ENCODE peak calls at places on chromosome 13, in ten cellular contexts. O is cardiac fibroblast, J is small intestine, Z is endothelial cell, P is NCI-H1694, C is EL, Q is hepatic stellate cell, L is occipital lobe, W is GM12892, N is cardiac septum. I is an unnamed sample.

GRCh38 chr13:39452412-39452811 is 150.6 kb downstream of the LHFPL6 start:
- DNase-seq in O (peak; percentile 27), J (no peak), Z (no peak), P (no peak), C (peak; percentile 5), Q (no peak), L (no peak), W (no peak), N (no peak), I (no peak)

GRCh38 chr13:40762849-40763248 is 8.1 kb downstream of the MRPS31 start:
- DNase-seq in O (no peak), J (no peak), Z (no peak), P (no peak), C (peak; percentile 20), Q (no peak), L (no peak), W (no peak), N (no peak), I (no peak)

GRCh38 chr13:20713751-20714150 is 10.3 kb downstream of the IL17D start:
- DNase-seq in O (peak; percentile 52), J (no peak), Z (no peak), P (no peak), C (peak; percentile 81), Q (peak; percentile 48), L (peak; percentile 13), W (no peak), N (no peak), I (no peak)

GRCh38 chr13:20006206-20006605 is 47.7 kb downstream of the ZMYM2 start:
- DNase-seq in O (no peak), J (no peak), Z (no peak), P (no peak), C (peak; percentile 60), Q (peak; percentile 34), L (no peak), W (no peak), N (no peak), I (no peak)

GRCh38 chr13:26867451-26868067 is 107.0 kb upstream of the GPR12 start:
- DNase-seq in O (peak; percentile 43), J (peak; percentile 4), Z (peak; percentile 48), P (peak; percentile 33), C (peak; percentile 8), Q (peak; percentile 24), L (no peak), W (no peak), N (no peak), I (no peak)

GRCh38 chr13:114145256-114145655 is 12.8 kb upstream of the RASA3 start:
- DNase-seq in O (no peak), J (no peak), Z (no peak), P (no peak), C (no peak), Q (no peak), L (no peak), W (no peak), N (peak; percentile 50), I (peak; percentile 15)

GRCh38 chr13:37403776-37404497 is 194.6 kb downstream of the POSTN start:
- DNase-seq in O (peak; percentile 80), J (no peak), Z (no peak), P (no peak), C (peak; percentile 79), Q (peak; percentile 17), L (no peak), W (no peak), N (no peak), I (no peak)

GRCh38 chr13:51959773-51960172 is 51.5 kb downstream of the ATP7B start:
- DNase-seq in O (no peak), J (peak; percentile 81), Z (no peak), P (no peak), C (no peak), Q (no peak), L (no peak), W (peak; percentile 33), N (no peak), I (no peak)

GRCh38 chr13:33053397-33054066 is 37.3 kb downstream of the KL start:
- DNase-seq in O (no peak), J (no peak), Z (no peak), P (no peak), C (peak; percentile 43), Q (no peak), L (no peak), W (no peak), N (no peak), I (no peak)

GRCh38 chr13:85170372-85170771 is 628.8 kb downstream of the SLITRK6 start:
- DNase-seq in O (no peak), J (no peak), Z (no peak), P (no peak), C (no peak), Q (no peak), L (no peak), W (no peak), N (no peak), I (no peak)

GRCh38 chr13:110358381-110358780 is 51.3 kb downstream of the COL4A2 start:
- DNase-seq in O (no peak), J (no peak), Z (no peak), P (no peak), C (no peak), Q (no peak), L (no peak), W (no peak), N (no peak), I (no peak)

GRCh38 chr13:68185767-68186166 is 955.6 kb upstream of the PCDH9 start:
- DNase-seq in O (peak; percentile 0), J (no peak), Z (no peak), P (no peak), C (no peak), Q (no peak), L (no peak), W (no peak), N (no peak), I (no peak)

GRCh38 chr13:34749046-34749445 is 193.0 kb upstream of the NBEA start:
- DNase-seq in O (no peak), J (no peak), Z (no peak), P (no peak), C (no peak), Q (no peak), L (no peak), W (no peak), N (no peak), I (no peak)

GRCh38 chr13:76380436-76381065 is 505.7 kb downstream of the KCTD12 start:
- DNase-seq in O (peak; percentile 68), J (no peak), Z (no peak), P (no peak), C (no peak), Q (no peak), L (peak; percentile 19), W (no peak), N (no peak), I (no peak)

GRCh38 chr13:88031980-88032562 is 360.9 kb downstream of the SLITRK5 start:
- DNase-seq in O (no peak), J (no peak), Z (no peak), P (no peak), C (peak; percentile 5), Q (no peak), L (no peak), W (no peak), N (no peak), I (no peak)

GRCh38 chr13:106078191-106078590 is 457.3 kb downstream of the EFNB2 start:
- DNase-seq in O (peak; percentile 9), J (no peak), Z (no peak), P (no peak), C (peak; percentile 8), Q (no peak), L (no peak), W (no peak), N (no peak), I (no peak)

GRCh38 chr13:33369073-33369472 is 83.5 kb upstream of the STARD13 start:
- DNase-seq in O (no peak), J (no peak), Z (no peak), P (no peak), C (no peak), Q (no peak), L (no peak), W (no peak), N (no peak), I (no peak)

GRCh38 chr13:113623491-113624234 is 34.3 kb downstream of the ATP4B start:
- DNase-seq in O (no peak), J (no peak), Z (no peak), P (no peak), C (peak; percentile 49), Q (peak; percentile 79), L (no peak), W (no peak), N (peak; percentile 64), I (no peak)

GRCh38 chr13:33388254-33388998 is 102.9 kb upstream of the STARD13 start:
- DNase-seq in O (no peak), J (peak; percentile 46), Z (no peak), P (no peak), C (no peak), Q (no peak), L (no peak), W (no peak), N (no peak), I (no peak)

GRCh38 chr13:76904507-76904906 is 18.3 kb upstream of the KCTD12 start:
- DNase-seq in O (peak; percentile 51), J (no peak), Z (no peak), P (no peak), C (no peak), Q (no peak), L (no peak), W (no peak), N (no peak), I (no peak)

GRCh38 chr13:33745370-33746324 is 72.3 kb upstream of the RFC3 start:
- DNase-seq in O (no peak), J (no peak), Z (no peak), P (no peak), C (no peak), Q (no peak), L (no peak), W (no peak), N (no peak), I (no peak)

GRCh38 chr13:111914241-111915103 is 152.5 kb upstream of the SOX1 start:
- DNase-seq in O (no peak), J (no peak), Z (no peak), P (no peak), C (no peak), Q (no peak), L (no peak), W (no peak), N (no peak), I (no peak)

GRCh38 chr13:54185785-54186184 is 1157.2 kb downstream of the OLFM4 start:
- DNase-seq in O (no peak), J (no peak), Z (peak; percentile 31), P (peak; percentile 12), C (no peak), Q (no peak), L (no peak), W (no peak), N (no peak), I (no peak)

GRCh38 chr13:110680852-110681251 is 25.1 kb downstream of the CARS2 start:
- DNase-seq in O (peak; percentile 21), J (peak; percentile 20), Z (peak; percentile 43), P (no peak), C (no peak), Q (no peak), L (no peak), W (peak; percentile 36), N (no peak), I (no peak)

GRCh38 chr13:38141792-38142191 is 207.9 kb upstream of the UFM1 start:
- DNase-seq in O (peak; percentile 58), J (no peak), Z (no peak), P (no peak), C (peak; percentile 9), Q (no peak), L (no peak), W (no peak), N (no peak), I (no peak)

GRCh38 chr13:85277753-85278152 is 521.5 kb downstream of the SLITRK6 start:
- DNase-seq in O (peak; percentile 7), J (no peak), Z (no peak), P (no peak), C (peak; percentile 79), Q (peak; percentile 34), L (no peak), W (no peak), N (no peak), I (no peak)

GRCh38 chr13:77749481-77749880 is 52.0 kb downstream of the SLAIN1 start:
- DNase-seq in O (no peak), J (no peak), Z (no peak), P (no peak), C (no peak), Q (no peak), L (no peak), W (no peak), N (no peak), I (no peak)

GRCh38 chr13:99326012-99326411 is 18.8 kb upstream of the GPR183 start:
- DNase-seq in O (no peak), J (no peak), Z (no peak), P (no peak), C (no peak), Q (no peak), L (no peak), W (no peak), N (no peak), I (no peak)

I was measured in activated CD8-positive, alpha-beta memory T cell treated with anti-CD3 and anti-CD28 coated beads, Interleukin-2, amount 50 U/mL, for 4 hours.